ENCODE peak calls at places on chromosomes 1 and 21, in nine cellular contexts. F, V, M, Y, J, O, X, R and C are unnamed samples.

GRCh38 chr1:93908394-93909145 is 660 bp downstream of the GCLM start:
- DNase-seq in M (no peak), Y (peak; percentile 71), O (peak; percentile 17), R (no peak), X (peak; percentile 79), J (peak; percentile 76), V (peak; percentile 43), F (peak; percentile 36), C (peak; percentile 27)

GRCh38 chr1:221878134-221878533 is 136.2 kb upstream of the DUSP10 start:
- DNase-seq in X (no peak), F (no peak), J (no peak), O (no peak), V (peak; percentile 74), M (no peak), R (no peak), Y (peak; percentile 62), C (no peak)

GRCh38 chr1:9798236-9799130 is 25.3 kb downstream of the CLSTN1 start:
- DNase-seq in F (no peak), O (no peak), V (peak; percentile 46), Y (no peak), J (no peak), R (no peak), X (peak; percentile 24), M (no peak), C (no peak)

GRCh38 chr1:54547601-54548388 is at the start of gene ACOT11:
- DNase-seq in J (no peak), O (peak; percentile 96), R (no peak), X (peak; percentile 85), F (no peak), M (no peak), V (no peak), Y (no peak), C (no peak)

GRCh38 chr1:203328714-203329122 is 22.2 kb downstream of the FMOD start:
- DNase-seq in Y (no peak), X (no peak), J (no peak), R (peak; percentile 47), V (no peak), O (no peak), M (no peak), F (no peak), C (no peak)

GRCh38 chr1:222263791-222264190 is 284.1 kb downstream of the HHIPL2 start:
- DNase-seq in R (no peak), M (no peak), O (no peak), F (no peak), J (no peak), X (no peak), Y (no peak), V (no peak), C (no peak)

GRCh38 chr1:221777434-221778072 is 35.7 kb upstream of the DUSP10 start:
- DNase-seq in O (no peak), X (no peak), Y (peak; percentile 94), M (no peak), V (no peak), R (no peak), F (no peak), J (peak; percentile 55), C (no peak)

GRCh38 chr21:41369105-41369914 is 7.5 kb downstream of the MX2 start:
- DNase-seq in J (peak; percentile 73), X (peak; percentile 80), Y (peak; percentile 80), V (no peak), R (no peak), M (no peak), F (no peak), O (peak; percentile 81), C (no peak)

GRCh38 chr1:115239148-115239820 is 98.8 kb downstream of the NGF start:
- DNase-seq in O (no peak), F (no peak), X (no peak), R (peak; percentile 43), M (no peak), J (no peak), Y (no peak), V (no peak), C (no peak)

GRCh38 chr1:26289158-26290059 is 9.5 kb downstream of the SH3BGRL3 start:
- DNase-seq in V (no peak), R (no peak), M (peak; percentile 59), Y (peak; percentile 92), X (peak; percentile 81), F (no peak), J (peak; percentile 77), O (peak; percentile 55), C (no peak)

GRCh38 chr1:47593001-47593568 is 155.2 kb downstream of the FOXD2 start:
- DNase-seq in V (no peak), Y (no peak), O (no peak), R (no peak), X (peak; percentile 69), F (no peak), J (peak; percentile 32), M (no peak), C (no peak)

GRCh38 chr1:24172598-24172997 is 14.5 kb downstream of the IFNLR1 start:
- DNase-seq in R (no peak), X (no peak), V (no peak), O (no peak), Y (no peak), F (no peak), J (no peak), M (no peak), C (no peak)

GRCh38 chr1:8004803-8005573 is 21.1 kb downstream of the ERRFI1 start:
- DNase-seq in F (peak; percentile 78), Y (no peak), J (no peak), X (peak; percentile 97), R (peak; percentile 95), M (peak; percentile 26), O (peak; percentile 45), V (peak; percentile 99), C (peak; percentile 84)

GRCh38 chr1:89998306-89998705 is 3.4 kb downstream of the ZNF326 start:
- DNase-seq in R (no peak), J (no peak), M (no peak), X (no peak), O (no peak), Y (no peak), F (no peak), V (no peak), C (no peak)

GRCh38 chr1:67019600-67020136 is 34.3 kb downstream of the SLC35D1 start:
- DNase-seq in M (no peak), O (no peak), R (peak; percentile 36), X (no peak), Y (no peak), J (no peak), V (peak; percentile 26), F (no peak), C (no peak)

GRCh38 chr21:27519357-27519756 is 552.5 kb upstream of the ADAMTS5 start:
- DNase-seq in V (peak; percentile 68), F (no peak), J (no peak), X (no peak), Y (no peak), M (no peak), R (peak; percentile 80), O (no peak), C (peak; percentile 32)

GRCh38 chr21:27513016-27513415 is 546.1 kb upstream of the ADAMTS5 start:
- DNase-seq in F (no peak), R (peak; percentile 7), X (no peak), Y (no peak), V (peak; percentile 46), J (no peak), M (no peak), O (no peak), C (no peak)

GRCh38 chr21:27511241-27511640 is 544.4 kb upstream of the ADAMTS5 start:
- DNase-seq in V (no peak), O (no peak), X (no peak), R (no peak), M (no peak), F (no peak), J (no peak), Y (no peak), C (no peak)

GRCh38 chr21:27515676-27516075 is 548.8 kb upstream of the ADAMTS5 start:
- DNase-seq in V (no peak), R (no peak), M (no peak), Y (no peak), X (no peak), F (no peak), O (no peak), J (no peak), C (no peak)

GRCh38 chr21:27513825-27514224 is 546.9 kb upstream of the ADAMTS5 start:
- DNase-seq in R (no peak), X (no peak), O (no peak), M (no peak), Y (no peak), V (peak; percentile 89), J (no peak), F (no peak), C (no peak)
- H3K4me3 ChIP-seq in R (no peak overlapping the region), X (no peak overlapping the region), O (no peak overlapping the region), M (no peak overlapping the region), Y (no peak overlapping the region), V (no peak overlapping the region), J (no peak overlapping the region), F (no peak overlapping the region), C (no peak overlapping the region)

GRCh38 chr1:68585371-68585770 is 88.5 kb upstream of the DEPDC1 start:
- DNase-seq in Y (no peak), F (no peak), J (no peak), R (no peak), X (no peak), M (no peak), O (no peak), V (no peak), C (no peak)

GRCh38 chr1:68594851-68595250 is 98.0 kb upstream of the DEPDC1 start:
- DNase-seq in M (no peak), V (no peak), X (no peak), Y (no peak), R (no peak), O (no peak), J (no peak), F (no peak), C (no peak)

GRCh38 chr1:68586766-68587165 is 89.9 kb upstream of the DEPDC1 start:
- DNase-seq in J (no peak), Y (no peak), V (no peak), F (no peak), R (no peak), M (no peak), X (no peak), O (no peak), C (no peak)

DNA sequence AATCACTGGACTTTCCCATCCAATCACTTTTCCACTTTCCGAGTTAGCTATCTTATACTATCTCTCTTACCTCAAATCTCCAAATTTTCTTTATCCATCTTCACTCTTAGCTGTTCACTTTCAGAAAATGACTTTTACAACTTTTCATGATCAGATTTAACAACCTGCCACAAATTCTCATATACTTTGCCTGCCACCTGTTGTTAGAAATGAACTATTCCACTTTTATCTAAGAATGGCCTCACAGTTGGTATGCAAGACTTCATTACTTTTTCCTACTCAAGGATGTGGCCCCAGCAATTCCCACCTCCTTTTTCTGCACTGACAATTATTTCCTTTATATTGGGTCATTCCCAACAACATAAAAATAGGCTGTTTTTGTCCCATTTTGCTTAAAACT is 93.6 kb upstream of the DEPDC1 start:
- DNase-seq in O (no peak), V (peak; percentile 16), F (no peak), X (no peak), R (no peak), Y (no peak), M (no peak), J (no peak), C (no peak)
- TF ChIP-seq CTCF in O (no peak), V (peak; percentile 8), F (no peak), X (no peak), R (no peak), Y (no peak), M (no peak), J (no peak), C (peak; percentile 15)

GRCh38 chr1:44108241-44108640 is 10.4 kb upstream of the KLF17 start:
- DNase-seq in Y (no peak), M (no peak), J (no peak), F (no peak), X (no peak), R (no peak), V (peak; percentile 7), O (no peak), C (no peak)
- H3K4me3 ChIP-seq in Y (no peak overlapping the region), M (no peak overlapping the region), J (no peak overlapping the region), F (no peak overlapping the region), X (no peak overlapping the region), R (no peak overlapping the region), V (no peak overlapping the region), O (no peak overlapping the region), C (no peak overlapping the region)

GRCh38 chr1:183609313-183609712 is 19.1 kb upstream of the NCF2 start:
- DNase-seq in J (no peak), X (no peak), F (peak; percentile 50), M (no peak), O (no peak), R (peak; percentile 81), Y (peak; percentile 83), V (peak; percentile 69), C (no peak)
- TF ChIP-seq CTCF in J (no peak), X (peak; percentile 40), F (peak; percentile 61), M (peak; percentile 53), O (peak; percentile 14), R (peak; percentile 74), Y (peak; percentile 64), V (peak; percentile 24), C (peak; percentile 42)